ENCODE peak calls at places on chromosomes 1 and 21, in nine cellular contexts. Q is tibial nerve, J is cardiac fibroblast, T is lower leg skin, F is RWPE1, K is neural crest cell, E is GM13977, O is MM.1S, H is WTC11. G is an unnamed sample.

GRCh38 chr1:150808134-150808533 is at the start of gene CTSK:
- DNase-seq in Q (no peak), J (peak), T (peak), F (no peak), K (no peak), E (no peak), O (no peak), H (no peak), G (peak)

GRCh38 chr1:96130432-96130831 is 591.2 kb upstream of the PTBP2 start:
- DNase-seq in Q (no peak), J (no peak), T (no peak), F (no peak), K (no peak), E (no peak), O (no peak), H (no peak), G (no peak)

GRCh38 chr1:6627841-6628545 is 3.3 kb downstream of the THAP3 start:
- DNase-seq in Q (no peak), J (no peak), T (no peak), F (no peak), K (no peak), E (no peak), O (no peak), H (no peak), G (no peak)

GRCh38 chr1:241419986-241420385 is 63.0 kb upstream of the RGS7 start:
- DNase-seq in Q (no peak), J (peak), T (no peak), F (no peak), K (no peak), E (no peak), O (no peak), H (no peak), G (no peak)

GRCh38 chr21:25871566-25871965 is 136.8 kb downstream of the GABPA start:
- DNase-seq in Q (no peak), J (no peak), T (no peak), F (no peak), K (no peak), E (no peak), O (no peak), H (peak), G (no peak)

GRCh38 chr21:35840949-35841348 is 219.4 kb downstream of the SETD4 start:
- DNase-seq in Q (no peak), J (no peak), T (no peak), F (no peak), K (no peak), E (no peak), O (no peak), H (no peak), G (no peak)

GRCh38 chr1:81682490-81682889 is 118.2 kb upstream of the ADGRL2 start:
- DNase-seq in Q (no peak), J (peak), T (no peak), F (no peak), K (no peak), E (no peak), O (no peak), H (peak), G (peak)

GRCh38 chr1:150575518-150576366 is 3.7 kb downstream of the MCL1 start:
- DNase-seq in Q (no peak), J (peak), T (no peak), F (no peak), K (no peak), E (no peak), O (no peak), H (no peak), G (peak)

GRCh38 chr1:242738702-242739225 is 214.3 kb upstream of the PLD5 start:
- DNase-seq in Q (no peak), J (no peak), T (no peak), F (no peak), K (no peak), E (no peak), O (no peak), H (no peak), G (no peak)

GRCh38 chr1:203244776-203245175 is 15.3 kb upstream of the CHIT1 start:
- DNase-seq in Q (no peak), J (no peak), T (no peak), F (no peak), K (no peak), E (no peak), O (no peak), H (no peak), G (no peak)

GRCh38 chr21:44871576-44872265 is 1.8 kb downstream of the PTTG1IP start:
- DNase-seq in Q (no peak), J (peak), T (no peak), F (peak), K (no peak), E (no peak), O (no peak), H (no peak), G (peak)

GRCh38 chr21:31293986-31294385 is 50.1 kb downstream of the TIAM1 start:
- DNase-seq in Q (no peak), J (peak), T (no peak), F (peak), K (no peak), E (no peak), O (no peak), H (no peak), G (peak)

GRCh38 chr1:68339505-68339904 is 107.2 kb upstream of the WLS start:
- DNase-seq in Q (no peak), J (peak), T (no peak), F (no peak), K (no peak), E (no peak), O (no peak), H (no peak), G (peak)

GRCh38 chr1:53945183-53945432 is 391 bp downstream of the IFT25 start:
- DNase-seq in Q (no peak), J (no peak), T (no peak), F (no peak), K (no peak), E (peak), O (no peak), H (no peak), G (no peak)

GRCh38 chr1:165520646-165521045 is 23.2 kb upstream of the LRRC52 start:
- DNase-seq in Q (no peak), J (no peak), T (no peak), F (no peak), K (no peak), E (no peak), O (no peak), H (no peak), G (no peak)

GRCh38 chr21:31447477-31447876 is 103.4 kb upstream of the TIAM1 start:
- DNase-seq in Q (no peak), J (peak), T (no peak), F (no peak), K (no peak), E (no peak), O (no peak), H (no peak), G (peak)

GRCh38 chr1:38941527-38942019 is at the start of gene RHBDL2:
- DNase-seq in Q (peak), J (peak), T (peak), F (peak), K (no peak), E (no peak), O (no peak), H (no peak), G (peak)

GRCh38 chr1:15282038-15282437 is 35.0 kb downstream of the FHAD1 start:
- DNase-seq in Q (no peak), J (no peak), T (no peak), F (no peak), K (no peak), E (no peak), O (no peak), H (no peak), G (no peak)

GRCh38 chr1:31747304-31747703 is 16.8 kb downstream of the ADGRB2 start:
- DNase-seq in Q (no peak), J (no peak), T (no peak), F (no peak), K (no peak), E (no peak), O (no peak), H (no peak), G (no peak)

GRCh38 chr1:205285391-205286101 is 36.0 kb downstream of the NUAK2 start:
- DNase-seq in Q (no peak), J (no peak), T (no peak), F (no peak), K (no peak), E (peak), O (peak), H (no peak), G (peak)

GRCh38 chr1:230375149-230375548 is 51.0 kb downstream of the PGBD5 start:
- DNase-seq in Q (no peak), J (no peak), T (no peak), F (no peak), K (no peak), E (no peak), O (no peak), H (no peak), G (no peak)

GRCh38 chr1:61078611-61079010 is 3.8 kb upstream of the NFIA start:
- DNase-seq in Q (no peak), J (no peak), T (no peak), F (no peak), K (no peak), E (no peak), O (no peak), H (no peak), G (peak)

GRCh38 chr1:117658676-117659075 is 52.8 kb downstream of the TENT5C start:
- DNase-seq in Q (no peak), J (no peak), T (peak), F (no peak), K (no peak), E (no peak), O (peak), H (no peak), G (no peak)

GRCh38 chr1:234600418-234601216 is 9.4 kb downstream of the IRF2BP2 start:
- DNase-seq in Q (peak), J (peak), T (peak), F (no peak), K (no peak), E (peak), O (peak), H (no peak), G (peak)

GRCh38 chr21:17783816-17784598 is 35.1 kb downstream of the C21orf91 start:
- DNase-seq in Q (no peak), J (no peak), T (no peak), F (no peak), K (no peak), E (no peak), O (peak), H (no peak), G (no peak)

GRCh38 chr1:31671147-31671546 is 26.5 kb upstream of the PEF1 start:
- DNase-seq in Q (no peak), J (no peak), T (no peak), F (no peak), K (no peak), E (no peak), O (no peak), H (no peak), G (no peak)

GRCh38 chr1:244862699-244863490 is 1.4 kb downstream of the HNRNPU start:
- DNase-seq in Q (peak), J (peak), T (peak), F (peak), K (peak), E (peak), O (peak), H (peak), G (peak)

GRCh38 chr1:54857066-54857660 is 29.8 kb downstream of the DHCR24 start:
- DNase-seq in Q (no peak), J (no peak), T (peak), F (no peak), K (peak), E (no peak), O (no peak), H (no peak), G (peak)

GRCh38 chr1:48043524-48043923 is 46.3 kb upstream of the TRABD2B start:
- DNase-seq in Q (no peak), J (no peak), T (no peak), F (no peak), K (no peak), E (no peak), O (no peak), H (no peak), G (no peak)
- TF ChIP-seq CTCF in Q (no peak), J (no peak), T (no peak), F (no peak), K (no peak), E (no peak), O (no peak), H (no peak), G (no peak)

DNA sequence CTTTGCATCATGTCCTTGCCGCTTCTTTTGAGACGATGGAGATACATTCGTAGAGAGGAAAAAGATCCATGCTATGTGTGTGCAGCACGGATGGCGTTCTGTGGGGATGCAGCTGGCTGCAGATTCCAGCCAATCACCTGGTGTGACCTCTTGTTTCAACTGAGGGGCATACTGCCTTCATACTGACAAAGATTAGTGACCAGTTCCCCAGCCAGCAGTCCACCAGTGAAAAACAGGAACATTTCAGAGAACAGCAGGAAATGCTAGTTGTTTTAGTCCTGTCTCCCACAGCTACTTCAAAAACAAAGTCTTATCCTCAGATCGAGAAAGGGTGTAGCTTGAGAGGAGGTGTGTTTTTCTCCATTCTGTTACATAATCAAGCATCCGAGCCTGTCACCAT is 255.7 kb upstream of the FMN2 start:
- DNase-seq in Q (no peak), J (no peak), T (no peak), F (no peak), K (no peak), E (no peak), O (no peak), H (no peak), G (no peak)
- TF ChIP-seq CTCF in Q (no peak), J (no peak), T (no peak), F (no peak), K (no peak), E (no peak), O (no peak), H (no peak), G (no peak)

DNA sequence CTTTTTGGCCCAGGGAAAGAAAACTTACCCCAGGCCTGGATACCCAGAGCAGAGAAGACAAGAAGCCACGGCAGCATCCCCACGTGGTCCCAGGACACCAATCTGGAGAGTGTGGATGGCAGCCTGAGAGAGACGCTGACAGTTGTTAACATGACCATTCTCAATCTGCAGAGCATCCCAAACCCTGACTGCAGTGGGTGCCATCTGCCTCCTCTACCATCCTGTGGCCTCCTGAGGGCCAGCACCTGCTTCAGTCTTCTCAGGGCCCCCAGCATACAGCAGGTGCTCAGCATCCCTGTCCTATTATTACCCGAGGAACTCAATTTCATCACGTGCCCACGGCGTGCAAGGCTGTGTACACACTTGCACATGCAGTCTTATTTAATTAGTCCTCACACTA is 785 bp downstream of the PGLYRP4 start:
- DNase-seq in Q (no peak), J (no peak), T (no peak), F (no peak), K (no peak), E (no peak), O (no peak), H (no peak), G (no peak)
- TF ChIP-seq CTCF in Q (no peak), J (no peak), T (no peak), F (no peak), K (no peak), E (no peak), O (no peak), H (no peak), G (no peak)

DNA sequence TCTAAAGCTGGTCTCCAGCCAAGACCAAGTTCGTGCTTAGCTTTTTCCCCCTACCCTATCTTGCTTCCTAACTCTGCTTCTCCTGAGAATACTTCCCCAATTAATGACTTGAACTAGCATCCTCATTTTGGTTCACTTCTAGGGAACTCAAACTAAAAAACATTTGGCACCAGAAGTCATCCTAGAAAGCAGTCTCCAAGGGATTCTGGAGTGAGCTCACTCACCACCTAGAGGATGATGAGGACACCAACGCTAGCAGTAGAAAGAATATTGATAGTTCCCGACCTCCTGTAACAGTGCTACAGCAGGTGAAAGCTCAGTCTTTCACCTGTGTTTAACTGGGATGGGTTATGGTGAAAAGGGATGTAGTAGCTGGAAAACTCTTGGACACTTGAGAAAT is 4.7 kb upstream of the PSMB2 start:
- DNase-seq in Q (no peak), J (peak), T (no peak), F (no peak), K (no peak), E (no peak), O (no peak), H (no peak), G (peak)
- TF ChIP-seq CTCF in Q (no peak), J (peak), T (no peak), F (no peak), K (peak), E (no peak), O (peak), H (no peak), G (peak)

GRCh38 chr21:15729674-15730483 is at the start of gene USP25:
- DNase-seq in Q (peak), J (peak), T (peak), F (peak), K (peak), E (peak), O (peak), H (peak), G (peak)
- TF ChIP-seq CTCF in Q (peak), J (no peak), T (no peak), F (peak), K (peak), E (peak), O (no peak), H (no peak), G (peak)

DNA sequence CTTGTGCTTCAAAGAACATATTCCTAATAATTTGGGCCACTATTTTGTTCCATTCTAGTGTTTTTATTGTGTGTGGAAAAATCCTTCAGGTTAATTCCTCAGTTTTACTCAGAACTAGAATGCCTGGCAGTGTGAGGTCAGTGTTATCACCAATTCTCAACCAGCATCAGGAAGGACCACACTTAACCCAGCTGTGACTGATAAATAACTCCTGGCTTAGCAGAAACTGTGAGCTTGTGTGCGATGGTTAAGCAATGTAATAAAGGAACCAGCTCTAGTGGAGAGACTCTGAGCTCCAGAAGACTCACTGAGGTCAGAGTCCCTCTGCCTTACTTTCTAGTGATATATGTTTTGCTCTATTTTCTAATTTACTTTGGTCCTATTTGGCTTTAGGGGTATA is 600.2 kb downstream of the LTN1 start:
- DNase-seq in Q (no peak), J (no peak), T (no peak), F (no peak), K (no peak), E (no peak), O (no peak), H (no peak), G (no peak)
- TF ChIP-seq CTCF in Q (no peak), J (no peak), T (no peak), F (no peak), K (no peak), E (no peak), O (no peak), H (no peak), G (no peak)

GRCh38 chr1:207181838-207182237 is 77.8 kb downstream of the C4BPA start:
- DNase-seq in Q (no peak), J (peak), T (no peak), F (peak), K (no peak), E (no peak), O (no peak), H (no peak), G (peak)
- TF ChIP-seq CTCF in Q (no peak), J (peak), T (no peak), F (peak), K (no peak), E (peak), O (peak), H (no peak), G (peak)

DNA sequence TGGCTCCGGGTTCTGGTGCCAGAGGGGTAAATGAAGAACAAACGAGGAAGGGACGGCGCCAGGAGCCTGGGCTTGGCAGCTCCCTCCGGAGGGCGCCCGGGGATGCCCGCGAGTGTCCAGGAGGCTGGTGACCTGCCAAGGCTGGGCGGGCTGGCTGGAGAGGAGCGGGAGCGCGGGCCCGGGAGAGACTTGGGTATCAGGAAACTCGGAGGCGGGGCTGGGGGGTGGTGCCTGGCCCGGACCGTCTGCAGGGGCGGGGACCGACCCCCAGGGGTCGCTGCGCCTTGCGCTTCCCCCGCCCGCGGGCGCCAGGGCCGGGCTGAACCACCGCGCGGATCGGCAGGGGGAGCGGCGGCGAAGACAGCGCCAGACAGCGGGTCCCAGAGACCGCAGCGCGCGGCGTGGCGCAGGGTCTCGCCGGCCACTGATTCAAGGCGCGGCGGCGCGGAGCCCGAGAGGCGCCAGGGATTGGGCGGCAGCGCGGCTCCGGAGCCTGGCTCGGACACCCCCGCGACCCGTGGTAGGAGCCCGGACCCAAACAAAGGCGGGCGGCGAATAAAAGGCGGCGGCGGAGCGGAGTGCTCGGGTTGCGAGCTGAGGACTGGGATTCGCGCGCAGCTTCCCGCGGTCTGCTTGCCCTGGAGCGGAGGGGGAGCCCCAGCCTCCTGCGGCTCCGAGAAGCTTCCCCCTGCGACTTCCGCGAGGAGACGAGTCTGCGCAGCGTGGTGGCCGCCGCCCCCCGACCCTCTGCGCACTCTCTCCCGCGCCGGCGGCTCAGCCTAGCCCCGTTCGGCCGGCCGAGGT is at the start of gene DISP3:
- DNase-seq in Q (no peak), J (peak), T (no peak), F (peak), K (peak), E (peak), O (peak), H (peak), G (peak)
- TF ChIP-seq CTCF in Q (peak), J (peak), T (no peak), F (peak), K (peak), E (peak), O (peak), H (peak), G (peak)

GRCh38 chr1:184291701-184292100 is 95.1 kb upstream of the C1orf21 start:
- DNase-seq in Q (no peak), J (peak), T (no peak), F (no peak), K (no peak), E (no peak), O (no peak), H (no peak), G (no peak)
- TF ChIP-seq CTCF in Q (no peak), J (no peak), T (no peak), F (no peak), K (no peak), E (no peak), O (no peak), H (no peak), G (no peak)

GRCh38 chr1:62476525-62477219 is 39.8 kb downstream of the USP1 start:
- DNase-seq in Q (no peak), J (no peak), T (no peak), F (no peak), K (no peak), E (no peak), O (no peak), H (no peak), G (no peak)

GRCh38 chr1:62484824-62485468 is 48.1 kb downstream of the USP1 start:
- DNase-seq in Q (no peak), J (no peak), T (no peak), F (no peak), K (no peak), E (peak), O (no peak), H (no peak), G (no peak)

DNA sequence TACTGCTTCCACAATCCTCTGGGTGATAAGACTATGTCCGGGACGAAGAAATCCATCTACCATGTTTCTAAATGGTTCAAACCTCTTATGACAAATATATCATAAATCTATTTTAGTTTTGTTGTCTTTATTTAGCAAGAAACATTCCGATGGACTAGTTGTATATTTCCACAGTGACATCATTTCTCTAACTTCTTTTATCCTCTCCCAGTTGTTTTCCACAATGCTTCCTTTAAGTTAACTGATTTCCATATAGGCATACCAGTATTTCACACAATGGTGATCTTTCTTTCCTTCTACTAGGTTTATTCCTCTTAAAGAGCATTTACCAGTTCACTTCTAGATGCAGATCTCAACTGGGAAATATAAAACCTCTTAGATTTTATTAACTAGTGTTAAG is 44.8 kb downstream of the USP1 start:
- DNase-seq in Q (no peak), J (no peak), T (no peak), F (no peak), K (no peak), E (no peak), O (no peak), H (no peak), G (no peak)
- TF ChIP-seq CTCF in Q (no peak), J (no peak), T (no peak), F (no peak), K (no peak), E (no peak), O (no peak), H (no peak), G (no peak)

G was measured in choroid plexus epithelial cell.